ENCODE peak calls at places on chromosomes 16 and 17, in ten cellular contexts. Z is esophagus squamous epithelium, R is GM12878, V is stomach, N is tibial nerve, L is A549, Y is right lobe of liver, H is heart left ventricle, W is lower leg skin, F is adrenal gland. S is an unnamed sample.
A peak's percentile ranks its signal among the peaks of the same experiment; 100 is the strongest.

GRCh38 chr16:77090062-77090461 is 100.9 kb upstream of the MON1B start:
- DNase-seq in L (no peak), N (no peak), H (no peak), Z (no peak), V (no peak), R (no peak), F (no peak), Y (no peak), W (no peak), S (no peak)

GRCh38 chr17:36074365-36074764 is 10.3 kb downstream of the CCL18 start:
- DNase-seq in W (no peak), Y (no peak), H (no peak), L (no peak), R (peak; percentile 43), N (no peak), F (no peak), Z (no peak), V (no peak), S (no peak)

GRCh38 chr16:15879255-15879804 is 9.1 kb downstream of the CEP20 start:
- DNase-seq in W (no peak), N (no peak), R (no peak), L (peak; percentile 91), Z (no peak), H (no peak), V (no peak), Y (no peak), F (no peak), S (no peak)

GRCh38 chr16:85810742-85811115 is 11.2 kb downstream of the COX4I1 start:
- DNase-seq in Y (no peak), R (no peak), F (no peak), H (no peak), W (no peak), V (no peak), Z (no peak), N (no peak), L (no peak), S (no peak)

GRCh38 chr17:6545291-6545690 is 11.1 kb downstream of the PITPNM3 start:
- DNase-seq in V (no peak), Y (no peak), Z (no peak), N (no peak), R (no peak), L (no peak), H (no peak), W (no peak), F (no peak), S (no peak)

GRCh38 chr17:19410875-19411291 is at the start of gene RNF112:
- DNase-seq in L (no peak), V (no peak), Z (no peak), H (no peak), F (peak; percentile 79), W (no peak), N (no peak), Y (no peak), R (no peak), S (no peak)

GRCh38 chr17:9240659-9241370 is 219.5 kb downstream of the NTN1 start:
- DNase-seq in F (peak; percentile 87), N (peak; percentile 86), R (no peak), Z (no peak), W (peak; percentile 78), Y (peak; percentile 61), V (peak; percentile 47), L (peak; percentile 36), H (peak; percentile 90), S (peak; percentile 91)

GRCh38 chr17:65568918-65569317 is 7.5 kb upstream of the AXIN2 start:
- DNase-seq in L (no peak), N (no peak), Y (no peak), H (no peak), W (no peak), F (no peak), R (peak; percentile 40), Z (no peak), V (no peak), S (no peak)

GRCh38 chr16:82011199-82011641 is at the start of gene SDR42E1:
- DNase-seq in N (no peak), H (no peak), F (no peak), Y (peak; percentile 78), W (no peak), Z (peak; percentile 5), L (peak; percentile 70), V (peak; percentile 80), R (peak; percentile 13), S (peak; percentile 68)

GRCh38 chr16:75256871-75257343 is 5.5 kb upstream of the BCAR1 start:
- DNase-seq in H (peak; percentile 56), F (peak; percentile 76), N (no peak), L (no peak), V (peak; percentile 32), Y (no peak), R (no peak), W (no peak), Z (no peak), S (no peak)

GRCh38 chr17:80524150-80524712 is 20.4 kb upstream of the RPTOR start:
- DNase-seq in H (no peak), L (no peak), N (no peak), Y (no peak), F (no peak), V (no peak), W (no peak), R (no peak), Z (no peak), S (no peak)

GRCh38 chr17:80717661-80718060 is 173.0 kb downstream of the RPTOR start:
- DNase-seq in F (no peak), N (no peak), Y (no peak), Z (no peak), R (no peak), L (no peak), V (no peak), H (no peak), W (no peak), S (no peak)

GRCh38 chr17:42273474-42274272 is 2.5 kb downstream of the STAT5B start:
- DNase-seq in L (no peak), Z (no peak), R (no peak), W (no peak), H (no peak), F (no peak), V (no peak), Y (no peak), N (no peak), S (no peak)

GRCh38 chr16:23410176-23410575 is 42.8 kb downstream of the COG7 start:
- DNase-seq in L (no peak), Z (no peak), N (no peak), Y (no peak), H (no peak), R (no peak), W (no peak), V (no peak), F (no peak), S (no peak)

GRCh38 chr16:31202402-31203385 is at the start of gene PYCARD:
- DNase-seq in L (peak; percentile 35), Y (peak; percentile 70), R (no peak), V (peak; percentile 45), N (peak; percentile 19), F (no peak), W (peak; percentile 49), H (peak; percentile 70), Z (no peak), S (peak; percentile 80)
- TF ChIP-seq POLR2A in L (peak; percentile 51), Y (peak; percentile 30), R (peak; percentile 76), V (no peak), N (no peak), F (no peak), W (no peak), H (no peak), Z (no peak), S (no peak)

GRCh38 chr16:19771796-19772195 is 53.7 kb downstream of the IQCK start:
- DNase-seq in H (no peak), R (no peak), W (no peak), V (no peak), Z (no peak), F (no peak), L (no peak), Y (no peak), N (no peak), S (no peak)

GRCh38 chr16:19774024-19774423 is 56.0 kb downstream of the IQCK start:
- DNase-seq in V (no peak), N (no peak), Z (no peak), L (no peak), F (no peak), R (no peak), W (no peak), H (no peak), Y (no peak), S (no peak)

GRCh38 chr16:19777061-19777460 is 59.0 kb downstream of the IQCK start:
- DNase-seq in Z (no peak), F (no peak), H (no peak), L (no peak), Y (no peak), N (no peak), V (no peak), R (no peak), W (no peak), S (no peak)

GRCh38 chr16:19776565-19776964 is 58.5 kb downstream of the IQCK start:
- DNase-seq in Y (no peak), R (no peak), L (no peak), V (no peak), Z (no peak), F (no peak), N (peak; percentile 2), W (no peak), H (no peak), S (no peak)

DNA sequence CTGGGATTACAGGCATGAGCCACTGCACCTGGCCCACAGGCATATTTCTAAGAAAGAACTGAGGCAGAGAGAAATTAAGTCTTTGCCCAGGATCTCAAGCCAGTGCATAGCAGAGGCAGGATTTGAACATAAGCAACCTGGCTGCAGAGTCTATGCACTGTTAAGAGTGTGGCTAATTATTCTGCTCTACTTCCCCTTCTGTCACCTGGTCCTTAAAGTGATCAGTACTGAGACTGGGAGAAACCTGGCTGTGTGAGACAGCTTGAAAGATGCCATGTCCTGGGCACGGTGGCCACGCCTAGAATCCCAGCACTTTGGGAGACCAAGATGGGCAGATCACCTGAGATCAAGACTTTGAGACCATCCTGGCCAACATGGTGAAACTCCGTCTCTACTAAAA is 58.1 kb downstream of the IQCK start:
- DNase-seq in L (no peak), Z (no peak), H (no peak), V (no peak), Y (no peak), W (no peak), R (no peak), F (no peak), N (peak; percentile 1), S (no peak)
- H3K4me3 ChIP-seq in L (no peak overlapping the region), Z (no peak overlapping the region), H (no peak overlapping the region), V (no peak overlapping the region), Y (no peak overlapping the region), W (no peak overlapping the region), R (no peak overlapping the region), F (no peak overlapping the region), N (no peak overlapping the region), S (no peak overlapping the region)

GRCh38 chr17:38848557-38848891 is 5.0 kb downstream of the RPL23 start:
- DNase-seq in H (no peak), Y (no peak), F (no peak), N (no peak), Z (no peak), V (no peak), L (no peak), R (no peak), W (no peak), S (no peak)
- TF ChIP-seq POLR2A in H (no peak), Y (no peak), F (no peak), N (no peak), Z (no peak), V (no peak), L (no peak), R (no peak), W (no peak), S (no peak)

DNA sequence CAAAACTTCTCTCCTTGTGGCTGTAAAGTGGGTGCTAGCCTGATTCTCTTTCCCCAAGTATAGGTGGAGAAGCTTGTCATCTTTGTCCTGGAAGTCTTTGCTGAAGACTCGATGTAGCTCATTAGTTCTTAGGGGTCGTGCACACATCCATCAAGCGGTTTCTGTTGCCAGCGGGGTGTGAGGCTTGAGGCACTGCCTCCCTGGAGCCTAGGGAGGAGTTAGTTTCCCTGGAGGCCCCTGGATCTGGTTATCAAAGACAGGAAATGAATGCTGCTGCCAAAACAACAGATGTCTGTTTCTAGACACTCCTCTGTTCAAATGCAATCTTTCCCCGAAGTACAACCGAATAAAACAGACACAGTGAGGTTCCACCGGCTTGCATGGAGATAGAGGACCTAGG is 17.4 kb downstream of the HS3ST4 start:
- DNase-seq in W (no peak), F (no peak), L (no peak), N (no peak), H (no peak), R (no peak), Y (no peak), V (no peak), Z (no peak), S (no peak)
- H3K4me3 ChIP-seq in W (no peak overlapping the region), F (no peak overlapping the region), L (no peak overlapping the region), N (no peak overlapping the region), H (no peak overlapping the region), R (no peak overlapping the region), Y (no peak overlapping the region), V (no peak overlapping the region), Z (no peak overlapping the region), S (no peak overlapping the region)

S was measured in suprapubic skin.